ENCODE peak calls at places on chromosomes 12 and 14, in four cellular contexts. S, Z, A and H are unnamed samples. For H3K27me3, the result is how much of the 10 kb centered on the place peaks cover.

GRCh38 chr14:102949062-102949800 is 26.8 kb downstream of the AMN start:
- DNase-seq in S (peak), A (peak), Z (no peak), H (peak)

GRCh38 chr12:131482686-131483085 is 228.2 kb upstream of the SFSWAP start:
- DNase-seq in Z (no peak), A (no peak), S (no peak), H (no peak)

GRCh38 chr12:117441751-117442150 is 80.3 kb upstream of the NOS1 start:
- DNase-seq in A (no peak), S (no peak), Z (no peak), H (no peak)

GRCh38 chr12:119235352-119235751 is 56.6 kb downstream of the HSPB8 start:
- DNase-seq in S (no peak), A (no peak), Z (no peak), H (no peak)

GRCh38 chr12:86389949-86390348 is 133.8 kb upstream of the MGAT4C start:
- DNase-seq in S (no peak), A (no peak), Z (no peak), H (no peak)

GRCh38 chr12:40668095-40668494 is 24.1 kb upstream of the CNTN1 start:
- DNase-seq in Z (no peak), A (no peak), S (no peak), H (no peak)

GRCh38 chr12:28088566-28089277 is 101.5 kb upstream of the CCDC91 start:
- DNase-seq in A (no peak), Z (no peak), S (no peak), H (no peak)

GRCh38 chr12:22287056-22287455 is 47.5 kb downstream of the ST8SIA1 start:
- DNase-seq in S (no peak), Z (no peak), A (no peak), H (no peak)

GRCh38 chr12:92899388-92900001 is 29.6 kb downstream of the EEA1 start:
- DNase-seq in Z (peak), A (no peak), S (no peak), H (no peak)

GRCh38 chr12:27333311-27334009 is 824 bp downstream of the BMAL2 start:
- DNase-seq in A (peak), Z (peak), S (peak), H (no peak)

GRCh38 chr14:75267141-75267601 is 11.5 kb upstream of the FOS start:
- DNase-seq in S (no peak), Z (no peak), A (no peak), H (no peak)

GRCh38 chr12:3204143-3204542 is 127.0 kb downstream of the TSPAN9 start:
- DNase-seq in Z (no peak), A (no peak), S (no peak), H (no peak)

GRCh38 chr12:101759396-101760047 is 20.3 kb upstream of the SYCP3 start:
- DNase-seq in Z (no peak), S (peak), A (no peak), H (no peak)

GRCh38 chr12:62211510-62211909 is 48.7 kb upstream of the USP15 start:
- DNase-seq in Z (no peak), A (no peak), S (no peak), H (no peak)

GRCh38 chr12:15530361-15530760 is 208.1 kb downstream of the PTPRO start:
- DNase-seq in A (no peak), S (no peak), Z (no peak), H (no peak)

DNA sequence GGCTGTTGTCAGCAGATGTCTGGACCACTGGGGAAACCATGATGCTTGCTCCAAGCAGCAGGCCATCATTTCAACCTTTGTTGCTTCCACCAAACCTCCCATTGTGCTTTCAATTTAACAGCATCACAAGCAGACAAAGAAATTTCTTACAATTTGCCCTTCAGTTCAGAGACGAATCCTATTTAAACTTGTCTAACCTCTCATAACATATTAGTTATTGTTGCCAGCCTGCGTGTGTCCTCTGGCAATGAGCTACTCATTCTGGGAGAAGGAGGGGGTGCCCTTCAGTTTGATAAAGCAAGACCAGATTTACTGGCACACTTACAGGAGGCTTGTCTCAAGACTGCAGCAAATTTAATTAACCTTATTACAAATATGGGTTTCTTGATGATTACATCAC is 203.6 kb upstream of the SOX5 start:
- DNase-seq in S (no peak), A (no peak), Z (no peak), H (no peak)
- H3K27me3 ChIP-seq in S (under half), A (under half), Z (under half), H (under half)

DNA sequence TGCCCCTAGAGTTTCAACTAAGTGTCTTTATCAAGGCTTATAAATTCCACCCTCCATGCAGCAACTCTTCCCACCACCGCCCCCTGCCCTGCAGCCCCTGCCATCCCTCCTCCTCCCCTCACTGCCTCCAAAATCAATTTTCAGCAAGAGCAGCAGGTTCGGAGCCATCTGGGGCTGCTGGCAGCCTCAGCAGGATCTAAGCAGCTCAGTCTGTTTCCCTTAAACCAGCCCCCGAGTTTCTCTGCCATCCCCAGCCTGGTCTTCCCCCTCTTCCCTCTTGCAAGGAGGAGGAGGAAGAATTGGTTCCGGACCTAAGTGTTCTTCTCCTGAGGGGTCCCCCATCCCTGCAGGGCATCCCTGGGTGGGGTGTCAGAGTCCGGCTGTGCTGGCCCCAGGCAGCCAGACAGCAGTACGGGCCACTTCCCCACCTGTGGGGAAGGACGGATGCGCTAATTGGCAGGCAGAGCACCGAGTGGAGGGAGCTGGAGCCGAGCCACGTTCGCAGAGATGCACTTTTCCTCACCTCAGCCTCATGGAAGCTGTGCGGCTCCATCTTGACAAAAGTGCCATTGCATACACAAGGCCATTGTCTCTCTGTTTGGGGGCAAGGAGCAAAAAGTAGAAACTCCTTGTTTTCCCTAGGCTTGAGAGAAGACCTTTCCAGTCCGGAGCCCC is 189.3 kb downstream of the KCNA5 start:
- DNase-seq in S (no peak), A (no peak), Z (no peak), H (no peak)
- H3K27me3 ChIP-seq in S (under half), A (under half), Z (under half), H (under half)

GRCh38 chr14:65824285-65824977 is 411.9 kb downstream of the FUT8 start:
- DNase-seq in S (peak), A (peak), Z (peak), H (peak)
- H3K27me3 ChIP-seq in S (under half), A (under half), Z (under half), H (under half)

DNA sequence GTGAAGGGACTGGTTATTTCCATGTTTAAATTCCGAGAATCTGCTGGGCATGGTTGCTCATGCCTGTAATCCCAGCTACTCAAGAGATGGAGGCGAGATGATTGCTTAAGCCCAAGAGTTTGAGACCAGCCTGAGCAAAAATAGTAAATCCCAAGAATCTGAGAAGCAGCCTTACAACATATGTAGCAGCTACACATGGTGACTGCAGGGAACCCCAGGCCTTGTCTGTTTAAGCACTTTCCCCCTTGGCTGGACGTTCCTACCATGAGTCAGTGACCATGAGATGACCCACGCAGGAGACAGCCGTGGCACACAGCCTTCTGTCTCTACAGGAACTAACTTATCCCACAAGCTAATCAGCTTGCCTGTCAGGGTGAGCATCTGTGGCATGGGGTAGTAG is 5.5 kb upstream of the SLC24A4 start:
- DNase-seq in A (no peak), S (no peak), Z (no peak), H (no peak)
- H3K27me3 ChIP-seq in A (under half), S (under half), Z (under half), H (under half)

DNA sequence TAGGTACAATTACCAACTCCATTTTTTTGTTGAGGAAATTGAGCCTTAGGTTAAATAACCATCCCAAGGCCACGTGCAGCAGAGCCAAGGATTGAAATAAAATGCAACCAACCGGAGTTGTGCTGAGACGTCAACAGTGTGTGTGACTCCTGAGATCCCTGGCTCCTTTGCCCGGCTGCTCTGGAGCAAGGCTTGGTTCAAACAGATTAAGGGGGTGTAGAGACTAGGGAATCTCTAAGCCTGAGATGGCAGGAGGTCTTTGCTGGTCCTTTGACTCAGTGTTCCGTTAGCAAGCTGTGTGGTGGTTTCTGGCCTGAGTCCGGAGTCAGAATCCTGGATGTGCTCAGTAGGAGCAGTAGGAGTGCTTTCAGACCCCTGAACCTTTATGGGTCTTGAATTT is 1.4 kb upstream of the SLC8A3 start:
- DNase-seq in A (no peak), Z (no peak), S (no peak), H (no peak)
- H3K27me3 ChIP-seq in A (under half), Z (half or more), S (under half), H (half or more)

GRCh38 chr12:120649442-120650248 is 9.2 kb downstream of the CABP1 start:
- DNase-seq in Z (no peak), A (no peak), S (no peak), H (no peak)
- H3K27me3 ChIP-seq in Z (under half), A (under half), S (under half), H (half or more)

GRCh38 chr12:130160711-130161231 is 1.5 kb upstream of the FZD10 start:
- DNase-seq in Z (no peak), A (no peak), S (no peak), H (no peak)
- H3K27me3 ChIP-seq in Z (under half), A (under half), S (under half), H (half or more)

DNA sequence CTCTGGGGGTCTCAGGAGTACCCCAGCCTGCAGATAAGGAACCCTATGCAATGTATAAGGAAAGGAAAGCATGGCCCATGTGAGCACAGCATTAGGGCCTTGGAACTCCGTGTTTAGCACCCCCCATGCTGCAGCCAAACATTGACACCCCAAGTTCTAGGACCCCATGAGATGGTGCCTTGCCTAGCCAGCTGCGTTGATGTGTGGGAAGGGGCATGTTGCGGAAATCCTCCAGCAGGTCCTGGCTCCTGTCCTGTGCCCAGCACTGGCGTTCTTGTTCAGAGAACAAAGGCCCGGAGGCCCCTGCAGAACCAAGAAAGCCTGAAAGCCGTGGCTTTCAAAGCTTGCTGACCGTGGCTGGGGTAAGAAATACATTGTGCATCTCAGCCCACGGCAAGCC is 99.4 kb upstream of the DIO3 start:
- DNase-seq in Z (no peak), S (no peak), A (no peak), H (no peak)
- H3K27me3 ChIP-seq in Z (under half), S (under half), A (under half), H (under half)

DNA sequence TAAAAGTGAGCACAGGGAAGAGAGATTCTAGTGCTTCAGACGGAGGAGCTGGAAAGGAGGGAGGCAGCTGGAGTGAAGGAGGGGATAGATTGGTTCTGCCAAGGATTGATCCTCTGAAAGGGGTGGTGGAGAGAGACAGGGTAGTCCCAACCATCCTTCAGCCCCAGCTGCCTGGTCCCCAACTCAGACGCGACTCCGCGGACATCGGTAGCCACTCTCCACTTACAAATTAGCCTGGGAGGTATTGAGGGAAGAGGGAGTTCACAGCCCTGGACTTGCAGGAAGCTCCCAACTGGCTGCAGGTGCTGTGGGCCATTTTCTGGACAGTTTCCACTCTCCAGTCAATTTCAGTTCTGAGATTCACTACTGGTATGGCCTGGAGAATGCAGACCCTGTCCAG is 1.2 kb downstream of the PLEKHD1 start:
- DNase-seq in A (no peak), Z (no peak), S (no peak), H (no peak)
- H3K27me3 ChIP-seq in A (under half), Z (half or more), S (under half), H (half or more)

GRCh38 chr14:67515386-67516079 is 17.6 kb upstream of the PLEKHH1 start:
- DNase-seq in S (peak), Z (no peak), A (no peak), H (no peak)
- H3K27me3 ChIP-seq in S (under half), Z (under half), A (under half), H (under half)